ENCODE peak calls at places on chromosome 1, in four cellular contexts. One of them, this sample, is unnamed.

GRCh38 chr1:243542726-243543415 is 287.0 kb downstream of the SDCCAG8 start:
- DNase-seq in left kidney: no peak
- DNase-seq in stimulated activated CD4-positive, alpha-beta T cell treated with anti-CD3 and anti-CD28 coated beads, Interleukin-1b, Interleukin-23, amount 100 ng/mL, for 24 hours: no peak
- DNase-seq in NCI-H1436 treated with DMSO at 0.1 percent for 48 hours: no peak
- DNase-seq in this sample: no peak

GRCh38 chr1:100811808-100812207 is 82.8 kb downstream of the EXTL2 start:
- DNase-seq in left kidney: no peak
- DNase-seq in stimulated activated CD4-positive, alpha-beta T cell treated with anti-CD3 and anti-CD28 coated beads, Interleukin-1b, Interleukin-23, amount 100 ng/mL, for 24 hours: no peak
- DNase-seq in NCI-H1436 treated with DMSO at 0.1 percent for 48 hours: no peak
- DNase-seq in this sample: no peak

GRCh38 chr1:204154525-204155255 is 2.8 kb upstream of the ETNK2 start:
- DNase-seq in left kidney: no peak
- DNase-seq in stimulated activated CD4-positive, alpha-beta T cell treated with anti-CD3 and anti-CD28 coated beads, Interleukin-1b, Interleukin-23, amount 100 ng/mL, for 24 hours: no peak
- DNase-seq in NCI-H1436 treated with DMSO at 0.1 percent for 48 hours: no peak
- DNase-seq in this sample: no peak

GRCh38 chr1:38240626-38241025 is 194.0 kb upstream of the POU3F1 start:
- DNase-seq in left kidney: no peak
- DNase-seq in stimulated activated CD4-positive, alpha-beta T cell treated with anti-CD3 and anti-CD28 coated beads, Interleukin-1b, Interleukin-23, amount 100 ng/mL, for 24 hours: no peak
- DNase-seq in NCI-H1436 treated with DMSO at 0.1 percent for 48 hours: no peak
- DNase-seq in this sample: no peak

GRCh38 chr1:26317612-26318337 is at the start of gene CD52:
- DNase-seq in left kidney: peak
- DNase-seq in stimulated activated CD4-positive, alpha-beta T cell treated with anti-CD3 and anti-CD28 coated beads, Interleukin-1b, Interleukin-23, amount 100 ng/mL, for 24 hours: peak
- DNase-seq in NCI-H1436 treated with DMSO at 0.1 percent for 48 hours: no peak
- DNase-seq in this sample: no peak

GRCh38 chr1:32151319-32151787 is 28.1 kb upstream of the TXLNA start:
- DNase-seq in left kidney: peak
- DNase-seq in stimulated activated CD4-positive, alpha-beta T cell treated with anti-CD3 and anti-CD28 coated beads, Interleukin-1b, Interleukin-23, amount 100 ng/mL, for 24 hours: no peak
- DNase-seq in NCI-H1436 treated with DMSO at 0.1 percent for 48 hours: no peak
- DNase-seq in this sample: peak

GRCh38 chr1:1213153-1213918 is 617 bp downstream of the TNFRSF4 start:
- DNase-seq in left kidney: peak
- DNase-seq in stimulated activated CD4-positive, alpha-beta T cell treated with anti-CD3 and anti-CD28 coated beads, Interleukin-1b, Interleukin-23, amount 100 ng/mL, for 24 hours: no peak
- DNase-seq in NCI-H1436 treated with DMSO at 0.1 percent for 48 hours: no peak
- DNase-seq in this sample: no peak

GRCh38 chr1:152148051-152148450 is 11.0 kb downstream of the RPTN start:
- DNase-seq in left kidney: no peak
- DNase-seq in stimulated activated CD4-positive, alpha-beta T cell treated with anti-CD3 and anti-CD28 coated beads, Interleukin-1b, Interleukin-23, amount 100 ng/mL, for 24 hours: no peak
- DNase-seq in NCI-H1436 treated with DMSO at 0.1 percent for 48 hours: no peak
- DNase-seq in this sample: no peak

GRCh38 chr1:93955765-93956164 is 46.5 kb upstream of the GCLM start:
- DNase-seq in left kidney: no peak
- DNase-seq in stimulated activated CD4-positive, alpha-beta T cell treated with anti-CD3 and anti-CD28 coated beads, Interleukin-1b, Interleukin-23, amount 100 ng/mL, for 24 hours: no peak
- DNase-seq in NCI-H1436 treated with DMSO at 0.1 percent for 48 hours: no peak
- DNase-seq in this sample: no peak

GRCh38 chr1:108108119-108108518 is 92.0 kb downstream of the SLC25A24 start:
- DNase-seq in left kidney: no peak
- DNase-seq in stimulated activated CD4-positive, alpha-beta T cell treated with anti-CD3 and anti-CD28 coated beads, Interleukin-1b, Interleukin-23, amount 100 ng/mL, for 24 hours: no peak
- DNase-seq in NCI-H1436 treated with DMSO at 0.1 percent for 48 hours: no peak
- DNase-seq in this sample: no peak

GRCh38 chr1:40060351-40060750 is 19.8 kb downstream of the CAP1 start:
- DNase-seq in left kidney: no peak
- DNase-seq in stimulated activated CD4-positive, alpha-beta T cell treated with anti-CD3 and anti-CD28 coated beads, Interleukin-1b, Interleukin-23, amount 100 ng/mL, for 24 hours: no peak
- DNase-seq in NCI-H1436 treated with DMSO at 0.1 percent for 48 hours: no peak
- DNase-seq in this sample: no peak

GRCh38 chr1:84809023-84809422 is 84.0 kb downstream of the LPAR3 start:
- DNase-seq in left kidney: no peak
- DNase-seq in stimulated activated CD4-positive, alpha-beta T cell treated with anti-CD3 and anti-CD28 coated beads, Interleukin-1b, Interleukin-23, amount 100 ng/mL, for 24 hours: no peak
- DNase-seq in NCI-H1436 treated with DMSO at 0.1 percent for 48 hours: no peak
- DNase-seq in this sample: no peak

GRCh38 chr1:107789817-107790609 is 175.0 kb downstream of the VAV3 start:
- DNase-seq in left kidney: no peak
- DNase-seq in stimulated activated CD4-positive, alpha-beta T cell treated with anti-CD3 and anti-CD28 coated beads, Interleukin-1b, Interleukin-23, amount 100 ng/mL, for 24 hours: no peak
- DNase-seq in NCI-H1436 treated with DMSO at 0.1 percent for 48 hours: no peak
- DNase-seq in this sample: no peak

GRCh38 chr1:179142889-179143299 is 61.0 kb downstream of the TOR3A start:
- DNase-seq in left kidney: no peak
- DNase-seq in stimulated activated CD4-positive, alpha-beta T cell treated with anti-CD3 and anti-CD28 coated beads, Interleukin-1b, Interleukin-23, amount 100 ng/mL, for 24 hours: no peak
- DNase-seq in NCI-H1436 treated with DMSO at 0.1 percent for 48 hours: no peak
- DNase-seq in this sample: no peak

GRCh38 chr1:220700591-220701179 is 10.5 kb downstream of the C1orf115 start:
- DNase-seq in left kidney: no peak
- DNase-seq in stimulated activated CD4-positive, alpha-beta T cell treated with anti-CD3 and anti-CD28 coated beads, Interleukin-1b, Interleukin-23, amount 100 ng/mL, for 24 hours: no peak
- DNase-seq in NCI-H1436 treated with DMSO at 0.1 percent for 48 hours: no peak
- DNase-seq in this sample: no peak

GRCh38 chr1:61605607-61606321 is 119.2 kb downstream of the TM2D1 start:
- DNase-seq in left kidney: no peak
- DNase-seq in stimulated activated CD4-positive, alpha-beta T cell treated with anti-CD3 and anti-CD28 coated beads, Interleukin-1b, Interleukin-23, amount 100 ng/mL, for 24 hours: no peak
- DNase-seq in NCI-H1436 treated with DMSO at 0.1 percent for 48 hours: no peak
- DNase-seq in this sample: no peak

GRCh38 chr1:63320024-63320799 is 2.2 kb upstream of the FOXD3 start:
- DNase-seq in left kidney: peak
- DNase-seq in stimulated activated CD4-positive, alpha-beta T cell treated with anti-CD3 and anti-CD28 coated beads, Interleukin-1b, Interleukin-23, amount 100 ng/mL, for 24 hours: no peak
- DNase-seq in NCI-H1436 treated with DMSO at 0.1 percent for 48 hours: no peak
- DNase-seq in this sample: no peak

GRCh38 chr1:10751561-10752085 is 44.8 kb downstream of the CASZ1 start:
- DNase-seq in left kidney: no peak
- DNase-seq in stimulated activated CD4-positive, alpha-beta T cell treated with anti-CD3 and anti-CD28 coated beads, Interleukin-1b, Interleukin-23, amount 100 ng/mL, for 24 hours: no peak
- DNase-seq in NCI-H1436 treated with DMSO at 0.1 percent for 48 hours: no peak
- DNase-seq in this sample: no peak

GRCh38 chr1:37872692-37873091 is 13.3 kb upstream of the MTF1 start:
- DNase-seq in left kidney: no peak
- DNase-seq in stimulated activated CD4-positive, alpha-beta T cell treated with anti-CD3 and anti-CD28 coated beads, Interleukin-1b, Interleukin-23, amount 100 ng/mL, for 24 hours: no peak
- DNase-seq in NCI-H1436 treated with DMSO at 0.1 percent for 48 hours: no peak
- DNase-seq in this sample: no peak

GRCh38 chr1:196678510-196678884 is 26.7 kb downstream of the CFH start:
- DNase-seq in left kidney: no peak
- DNase-seq in stimulated activated CD4-positive, alpha-beta T cell treated with anti-CD3 and anti-CD28 coated beads, Interleukin-1b, Interleukin-23, amount 100 ng/mL, for 24 hours: no peak
- DNase-seq in NCI-H1436 treated with DMSO at 0.1 percent for 48 hours: no peak
- DNase-seq in this sample: no peak

GRCh38 chr1:171794085-171794484 is 12.6 kb downstream of the METTL13 start:
- DNase-seq in left kidney: no peak
- DNase-seq in stimulated activated CD4-positive, alpha-beta T cell treated with anti-CD3 and anti-CD28 coated beads, Interleukin-1b, Interleukin-23, amount 100 ng/mL, for 24 hours: peak
- DNase-seq in NCI-H1436 treated with DMSO at 0.1 percent for 48 hours: no peak
- DNase-seq in this sample: no peak

GRCh38 chr1:47192458-47193384 is 2.9 kb upstream of the PDZK1IP1 start:
- DNase-seq in left kidney: peak
- DNase-seq in stimulated activated CD4-positive, alpha-beta T cell treated with anti-CD3 and anti-CD28 coated beads, Interleukin-1b, Interleukin-23, amount 100 ng/mL, for 24 hours: peak
- DNase-seq in NCI-H1436 treated with DMSO at 0.1 percent for 48 hours: no peak
- DNase-seq in this sample: no peak

GRCh38 chr1:164296172-164296571 is 262.8 kb upstream of the PBX1 start:
- DNase-seq in left kidney: peak
- DNase-seq in stimulated activated CD4-positive, alpha-beta T cell treated with anti-CD3 and anti-CD28 coated beads, Interleukin-1b, Interleukin-23, amount 100 ng/mL, for 24 hours: no peak
- DNase-seq in NCI-H1436 treated with DMSO at 0.1 percent for 48 hours: no peak
- DNase-seq in this sample: no peak